ENCODE peak calls at places on chromosomes 1 and 21, in ten cellular contexts. L, K, B, Q, R, I, J, A, P and Y are unnamed samples.
A peak's percentile ranks its signal among the peaks of the same experiment; 100 is the strongest.

GRCh38 chr1:239233626-239234025 is 152.7 kb upstream of the CHRM3 start:
- DNase-seq in A (no peak), J (no peak), R (no peak), I (peak; percentile 47), B (no peak), P (no peak), Q (no peak), L (no peak), K (no peak), Y (no peak)

GRCh38 chr1:19096036-19096833 is 113.8 kb downstream of the UBR4 start:
- DNase-seq in R (peak; percentile 36), K (no peak), P (no peak), L (no peak), B (peak; percentile 58), J (no peak), Q (peak; percentile 29), A (no peak), I (peak; percentile 59), Y (peak; percentile 44)

GRCh38 chr1:157450106-157450505 is 102.2 kb downstream of the FCRL5 start:
- DNase-seq in R (no peak), P (no peak), A (no peak), Q (no peak), B (no peak), K (no peak), L (no peak), J (no peak), I (no peak), Y (no peak)

GRCh38 chr1:228391411-228392020 is 15.1 kb downstream of the TRIM11 start:
- DNase-seq in B (no peak), P (no peak), R (no peak), Q (peak; percentile 10), K (no peak), J (no peak), I (no peak), A (no peak), L (no peak), Y (no peak)

GRCh38 chr1:201327687-201328240 is 44.5 kb downstream of the PKP1 start:
- DNase-seq in R (no peak), A (no peak), B (no peak), K (peak; percentile 25), Q (no peak), J (no peak), P (no peak), L (no peak), I (no peak), Y (no peak)

GRCh38 chr21:32425628-32426027 is 13.1 kb downstream of the EVA1C start:
- DNase-seq in K (peak; percentile 7), A (no peak), R (no peak), P (no peak), I (no peak), J (no peak), L (no peak), Q (no peak), B (no peak), Y (no peak)

GRCh38 chr1:228804640-228805413 is 69.5 kb downstream of the RHOU start:
- DNase-seq in J (no peak), I (no peak), A (no peak), B (no peak), L (no peak), P (no peak), R (peak; percentile 59), Q (no peak), K (no peak), Y (no peak)

GRCh38 chr1:30837653-30838052 is 70.9 kb downstream of the SDC3 start:
- DNase-seq in L (no peak), A (no peak), Q (no peak), J (no peak), K (no peak), R (peak; percentile 37), P (no peak), B (no peak), I (no peak), Y (no peak)

GRCh38 chr1:117060441-117061317 is 553 bp downstream of the TTF2 start:
- DNase-seq in B (peak; percentile 34), Q (no peak), I (peak; percentile 45), K (no peak), R (peak; percentile 52), P (peak; percentile 55), L (no peak), A (peak; percentile 21), J (no peak), Y (no peak)

GRCh38 chr21:34022557-34023335 is 50.6 kb upstream of the MRPS6 start:
- DNase-seq in A (no peak), J (no peak), L (no peak), Q (no peak), R (no peak), B (no peak), K (no peak), P (no peak), I (no peak), Y (no peak)

GRCh38 chr1:19640363-19641316 is 3.5 kb upstream of the NBL1 start:
- DNase-seq in L (no peak), B (peak; percentile 82), P (no peak), A (no peak), I (peak; percentile 53), J (no peak), Q (no peak), R (peak; percentile 63), K (no peak), Y (no peak)

DNA sequence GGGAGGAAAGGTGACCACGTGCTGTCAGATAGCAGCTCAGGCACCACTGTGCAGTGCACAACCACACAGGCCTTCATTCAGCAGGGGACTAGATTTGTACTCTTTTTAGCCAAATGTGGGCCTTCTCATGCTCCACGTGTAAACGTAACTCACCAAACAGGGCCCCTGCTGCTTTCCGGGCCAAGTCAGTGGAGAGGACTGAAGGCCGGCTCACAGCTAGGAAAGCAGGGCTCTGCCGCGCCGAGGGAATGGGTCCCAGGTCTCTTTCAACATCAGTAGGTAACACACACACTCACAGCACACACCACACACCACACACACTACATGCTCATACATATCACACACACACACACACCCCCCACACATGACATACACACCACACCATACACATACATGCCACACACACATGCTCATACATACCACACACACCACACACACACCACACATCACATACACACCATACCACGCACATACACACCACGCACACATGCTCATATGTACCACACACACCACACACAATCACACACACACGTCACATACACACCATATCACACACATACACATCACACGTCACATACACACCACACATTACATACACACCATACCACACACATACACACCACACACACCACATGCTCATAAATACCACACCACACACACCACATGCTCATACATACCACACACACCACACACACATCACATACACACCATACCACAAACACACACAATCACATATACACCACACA is 124.0 kb upstream of the ERG start:
- DNase-seq in B (no peak), J (no peak), I (no peak), L (no peak), K (no peak), Q (no peak), R (no peak), P (no peak), A (no peak), Y (no peak)
- H3K27ac ChIP-seq in B (no peak overlapping the region), J (no peak overlapping the region), I (no peak overlapping the region), L (no peak overlapping the region), K (no peak overlapping the region), Q (no peak overlapping the region), R (no peak overlapping the region), P (no peak overlapping the region), A (no peak overlapping the region), Y (no peak overlapping the region)

DNA sequence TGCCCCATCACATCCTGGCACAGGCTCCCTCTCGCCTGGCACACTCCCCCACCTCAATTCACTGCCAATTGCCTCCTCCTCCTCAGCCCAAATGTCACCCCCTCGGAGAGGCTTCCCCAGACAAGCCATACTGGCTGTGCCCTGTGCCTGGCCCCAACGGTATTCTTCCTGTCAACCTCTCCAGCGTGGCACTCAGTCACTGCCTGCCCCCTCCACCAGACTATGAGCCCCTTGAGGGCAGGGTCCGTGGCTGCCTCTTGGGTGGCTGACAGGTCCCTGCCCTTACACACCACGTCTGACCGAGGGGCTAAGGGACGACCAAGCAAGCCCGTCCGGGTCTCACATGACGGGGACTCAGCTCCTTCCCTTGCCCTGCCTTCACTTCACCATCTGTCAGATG is 74.9 kb downstream of the MRPL37 start:
- DNase-seq in L (no peak), K (no peak), R (no peak), A (no peak), B (no peak), Q (no peak), I (no peak), J (no peak), P (no peak), Y (peak; percentile 63)
- H3K4me3 ChIP-seq in L (no peak overlapping the region), K (no peak overlapping the region), R (no peak overlapping the region), A (no peak overlapping the region), B (no peak overlapping the region), Q (no peak overlapping the region), I (no peak overlapping the region), J (no peak overlapping the region), P (no peak overlapping the region), Y (no peak overlapping the region)

DNA sequence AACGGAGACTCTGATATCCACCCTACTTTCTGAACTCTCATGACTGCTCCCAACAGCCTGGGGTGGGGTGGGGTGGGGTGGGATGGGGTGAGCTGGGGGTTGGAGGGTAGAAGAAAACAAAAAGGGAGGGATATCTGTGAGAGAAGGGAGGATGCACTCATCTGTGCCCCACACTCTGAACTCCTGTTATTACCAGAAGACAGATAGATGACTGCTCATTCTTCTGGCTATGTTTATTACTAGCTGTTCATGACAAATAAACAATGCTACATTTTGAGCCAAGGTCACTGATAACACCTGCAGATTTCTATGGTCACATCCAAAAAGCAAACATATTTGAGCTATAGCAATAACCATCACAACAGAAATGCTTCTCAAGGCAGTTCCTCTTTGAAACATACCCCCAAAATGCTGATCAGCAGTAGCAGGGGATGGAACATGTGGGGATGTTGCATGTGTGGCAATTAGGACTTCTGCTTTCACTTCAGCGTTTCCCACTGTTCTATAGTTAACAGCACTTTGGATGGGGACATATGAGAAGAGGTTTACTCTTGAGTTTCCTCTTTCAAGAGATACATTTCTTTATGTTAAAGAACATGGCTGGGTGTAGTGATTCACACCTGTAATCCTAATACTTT is 43.3 kb downstream of the GPR3 start:
- DNase-seq in B (no peak), P (no peak), L (no peak), K (no peak), R (no peak), I (no peak), Q (no peak), A (no peak), J (no peak), Y (no peak)
- H3K27ac ChIP-seq in B (peak overlapping the region; percentile 92), P (no peak overlapping the region), L (peak overlapping the region; percentile 90), K (no peak overlapping the region), R (peak overlapping the region; percentile 62), I (peak overlapping the region; percentile 75), Q (peak overlapping the region; percentile 59), A (peak overlapping the region; percentile 69), J (no peak overlapping the region), Y (peak overlapping the region; percentile 60)

DNA sequence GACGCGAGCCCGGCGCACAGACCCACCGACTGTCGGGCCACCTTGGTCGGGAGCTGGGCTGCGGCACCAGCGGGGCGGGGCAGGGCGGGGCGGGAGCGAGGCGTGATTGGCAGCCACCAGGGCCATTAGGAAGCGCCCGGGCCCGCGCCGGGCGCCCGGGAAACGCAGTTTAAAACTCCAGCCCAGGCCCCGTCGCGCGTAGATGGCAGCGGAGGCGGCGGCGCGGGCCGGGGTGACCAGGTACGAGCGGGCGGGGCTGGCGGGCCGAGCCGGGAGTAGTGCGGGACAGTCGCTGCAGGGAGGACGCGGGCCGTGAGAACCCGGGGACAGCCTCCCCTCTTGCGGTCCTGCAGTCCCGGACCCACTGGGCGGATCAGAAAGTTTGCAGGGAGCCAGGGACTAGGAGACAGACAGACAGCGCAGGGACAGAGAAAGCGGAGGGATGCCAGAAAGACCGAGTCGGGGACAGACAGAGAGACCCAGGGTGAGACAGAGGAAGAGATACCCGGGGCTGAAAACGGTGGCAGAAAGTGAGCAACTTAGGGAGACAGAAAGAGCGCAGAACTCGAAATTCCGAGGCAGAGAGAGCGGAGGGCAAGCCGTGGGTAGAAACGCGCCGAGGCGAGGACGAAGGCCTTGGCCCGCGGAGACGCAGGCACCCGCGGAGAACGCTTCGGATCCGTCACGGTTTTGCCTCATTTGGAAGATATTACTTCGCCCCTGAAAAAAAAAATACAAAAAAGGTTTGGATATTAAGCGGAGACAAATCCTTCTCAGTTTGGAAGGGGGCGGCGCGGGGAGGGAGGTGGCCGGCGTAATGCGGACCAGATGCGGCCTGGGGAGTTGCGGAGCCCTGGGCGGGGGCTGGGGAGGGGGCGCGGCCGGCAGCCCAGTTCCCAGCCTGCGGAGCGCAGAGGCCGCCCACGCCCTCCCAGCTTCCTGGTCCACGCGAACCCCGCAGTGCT is at the start of gene DMBX1:
- DNase-seq in B (peak; percentile 58), I (peak; percentile 34), Q (peak; percentile 39), P (no peak), L (no peak), A (no peak), J (no peak), K (peak; percentile 71), R (no peak), Y (peak; percentile 58)
- H3K4me3 ChIP-seq in B (peak within 1 kb of the TSS; percentile 14), I (no peak within 1 kb of the TSS), Q (peak within 1 kb of the TSS; percentile 64), P (peak within 1 kb of the TSS; percentile 23), L (peak within 1 kb of the TSS; percentile 5), A (no peak within 1 kb of the TSS), J (peak within 1 kb of the TSS; percentile 48), K (no peak within 1 kb of the TSS), R (peak within 1 kb of the TSS; percentile 23), Y (peak within 1 kb of the TSS; percentile 36)